ENCODE peak calls at places on chromosomes 4 and X, in ten cellular contexts. One of them, this sample, is unnamed.

GRCh38 chr4:153242848-153243324 is 38.6 kb downstream of the TRIM2 start:
- DNase-seq in OCI-M1: no peak
- DNase-seq in NCI-H460: no peak
- DNase-seq in neural progenitor cell: no peak
- DNase-seq in amygdala: no peak
- DNase-seq in PC-3: no peak
- DNase-seq in tibial artery: no peak
- DNase-seq in tibial nerve: no peak
- DNase-seq in nephron progenitor cell: no peak
- DNase-seq in caudate nucleus: no peak
- DNase-seq in this sample: no peak

GRCh38 chrX:136497556-136498048 is at the start of gene HTATSF1:
- DNase-seq in OCI-M1: no peak
- DNase-seq in NCI-H460: no peak
- DNase-seq in neural progenitor cell: peak; percentile 38
- DNase-seq in amygdala: no peak
- DNase-seq in PC-3: no peak
- DNase-seq in tibial artery: peak; percentile 61
- DNase-seq in tibial nerve: no peak
- DNase-seq in nephron progenitor cell: no peak
- DNase-seq in caudate nucleus: no peak
- DNase-seq in this sample: peak; percentile 61

GRCh38 chrX:357693-358471 is 28.8 kb downstream of the PPP2R3B start:
- DNase-seq in OCI-M1: no peak
- DNase-seq in NCI-H460: peak; percentile 70
- DNase-seq in neural progenitor cell: no peak
- DNase-seq in amygdala: no peak
- DNase-seq in PC-3: peak; percentile 54
- DNase-seq in tibial artery: peak; percentile 48
- DNase-seq in tibial nerve: no peak
- DNase-seq in nephron progenitor cell: no peak
- DNase-seq in caudate nucleus: no peak
- DNase-seq in this sample: no peak

GRCh38 chr4:156378053-156378665 is 424.5 kb upstream of the CTSO start:
- DNase-seq in OCI-M1: peak; percentile 55
- DNase-seq in NCI-H460: peak; percentile 6
- DNase-seq in neural progenitor cell: peak; percentile 50
- DNase-seq in amygdala: no peak
- DNase-seq in PC-3: peak; percentile 63
- DNase-seq in tibial artery: no peak
- DNase-seq in tibial nerve: no peak
- DNase-seq in nephron progenitor cell: no peak
- DNase-seq in caudate nucleus: no peak
- DNase-seq in this sample: no peak

GRCh38 chr4:127888559-127888958 is 7.9 kb downstream of the PLK4 start:
- DNase-seq in OCI-M1: no peak
- DNase-seq in NCI-H460: no peak
- DNase-seq in neural progenitor cell: no peak
- DNase-seq in amygdala: no peak
- DNase-seq in PC-3: no peak
- DNase-seq in tibial artery: no peak
- DNase-seq in tibial nerve: no peak
- DNase-seq in nephron progenitor cell: no peak
- DNase-seq in caudate nucleus: no peak
- DNase-seq in this sample: no peak

GRCh38 chrX:134821370-134821769 is 163.1 kb upstream of the PLAC1 start:
- DNase-seq in OCI-M1: no peak
- DNase-seq in NCI-H460: no peak
- DNase-seq in neural progenitor cell: no peak
- DNase-seq in amygdala: no peak
- DNase-seq in PC-3: peak; percentile 56
- DNase-seq in tibial artery: no peak
- DNase-seq in tibial nerve: no peak
- DNase-seq in nephron progenitor cell: no peak
- DNase-seq in caudate nucleus: no peak
- DNase-seq in this sample: no peak

GRCh38 chr4:182188622-182189021 is 54.6 kb upstream of the TENM3 start:
- DNase-seq in OCI-M1: peak; percentile 32
- DNase-seq in NCI-H460: no peak
- DNase-seq in neural progenitor cell: no peak
- DNase-seq in amygdala: no peak
- DNase-seq in PC-3: no peak
- DNase-seq in tibial artery: no peak
- DNase-seq in tibial nerve: no peak
- DNase-seq in nephron progenitor cell: no peak
- DNase-seq in caudate nucleus: no peak
- DNase-seq in this sample: no peak

GRCh38 chrX:155632424-155633100 is 19.8 kb upstream of the TMLHE start:
- DNase-seq in OCI-M1: peak; percentile 89
- DNase-seq in NCI-H460: no peak
- DNase-seq in neural progenitor cell: no peak
- DNase-seq in amygdala: no peak
- DNase-seq in PC-3: no peak
- DNase-seq in tibial artery: no peak
- DNase-seq in tibial nerve: no peak
- DNase-seq in nephron progenitor cell: no peak
- DNase-seq in caudate nucleus: no peak
- DNase-seq in this sample: no peak

GRCh38 chrX:133661962-133662839 is 246.9 kb upstream of the GPC4 start:
- DNase-seq in OCI-M1: no peak
- DNase-seq in NCI-H460: no peak
- DNase-seq in neural progenitor cell: no peak
- DNase-seq in amygdala: no peak
- DNase-seq in PC-3: no peak
- DNase-seq in tibial artery: no peak
- DNase-seq in tibial nerve: no peak
- DNase-seq in nephron progenitor cell: no peak
- DNase-seq in caudate nucleus: no peak
- DNase-seq in this sample: no peak

GRCh38 chr4:55834086-55834795 is 14.7 kb downstream of the EXOC1L start:
- DNase-seq in OCI-M1: peak; percentile 48
- DNase-seq in NCI-H460: no peak
- DNase-seq in neural progenitor cell: no peak
- DNase-seq in amygdala: no peak
- DNase-seq in PC-3: no peak
- DNase-seq in tibial artery: no peak
- DNase-seq in tibial nerve: no peak
- DNase-seq in nephron progenitor cell: no peak
- DNase-seq in caudate nucleus: no peak
- DNase-seq in this sample: no peak

GRCh38 chr4:13159041-13159620 is 325.0 kb downstream of the RAB28 start:
- DNase-seq in OCI-M1: no peak
- DNase-seq in NCI-H460: no peak
- DNase-seq in neural progenitor cell: no peak
- DNase-seq in amygdala: no peak
- DNase-seq in PC-3: peak; percentile 40
- DNase-seq in tibial artery: no peak
- DNase-seq in tibial nerve: no peak
- DNase-seq in nephron progenitor cell: no peak
- DNase-seq in caudate nucleus: no peak
- DNase-seq in this sample: no peak

GRCh38 chr4:88143504-88143903 is 14.9 kb downstream of the ABCG2 start:
- DNase-seq in OCI-M1: no peak
- DNase-seq in NCI-H460: peak; percentile 35
- DNase-seq in neural progenitor cell: no peak
- DNase-seq in amygdala: no peak
- DNase-seq in PC-3: peak; percentile 90
- DNase-seq in tibial artery: no peak
- DNase-seq in tibial nerve: no peak
- DNase-seq in nephron progenitor cell: no peak
- DNase-seq in caudate nucleus: no peak
- DNase-seq in this sample: no peak

GRCh38 chrX:153449306-153450113 is 3.7 kb upstream of the TREX2 start:
- DNase-seq in OCI-M1: no peak
- DNase-seq in NCI-H460: no peak
- DNase-seq in neural progenitor cell: no peak
- DNase-seq in amygdala: no peak
- DNase-seq in PC-3: no peak
- DNase-seq in tibial artery: no peak
- DNase-seq in tibial nerve: no peak
- DNase-seq in nephron progenitor cell: no peak
- DNase-seq in caudate nucleus: no peak
- DNase-seq in this sample: no peak

GRCh38 chrX:78357342-78358055 is 30.1 kb upstream of the CYSLTR1 start:
- DNase-seq in OCI-M1: no peak
- DNase-seq in NCI-H460: no peak
- DNase-seq in neural progenitor cell: no peak
- DNase-seq in amygdala: no peak
- DNase-seq in PC-3: peak; percentile 84
- DNase-seq in tibial artery: no peak
- DNase-seq in tibial nerve: no peak
- DNase-seq in nephron progenitor cell: no peak
- DNase-seq in caudate nucleus: no peak
- DNase-seq in this sample: no peak

GRCh38 chrX:133745361-133745760 is 240.0 kb downstream of the GPC3 start:
- DNase-seq in OCI-M1: no peak
- DNase-seq in NCI-H460: no peak
- DNase-seq in neural progenitor cell: no peak
- DNase-seq in amygdala: no peak
- DNase-seq in PC-3: no peak
- DNase-seq in tibial artery: no peak
- DNase-seq in tibial nerve: no peak
- DNase-seq in nephron progenitor cell: no peak
- DNase-seq in caudate nucleus: no peak
- DNase-seq in this sample: no peak

GRCh38 chr4:77194989-77195388 is 38.0 kb downstream of the CCNG2 start:
- DNase-seq in OCI-M1: no peak
- DNase-seq in NCI-H460: no peak
- DNase-seq in neural progenitor cell: no peak
- DNase-seq in amygdala: no peak
- DNase-seq in PC-3: no peak
- DNase-seq in tibial artery: no peak
- DNase-seq in tibial nerve: no peak
- DNase-seq in nephron progenitor cell: no peak
- DNase-seq in caudate nucleus: no peak
- DNase-seq in this sample: no peak

GRCh38 chrX:14964500-14964899 is 91.3 kb downstream of the MOSPD2 start:
- DNase-seq in OCI-M1: no peak
- DNase-seq in NCI-H460: no peak
- DNase-seq in neural progenitor cell: no peak
- DNase-seq in amygdala: no peak
- DNase-seq in PC-3: peak; percentile 62
- DNase-seq in tibial artery: no peak
- DNase-seq in tibial nerve: no peak
- DNase-seq in nephron progenitor cell: no peak
- DNase-seq in caudate nucleus: no peak
- DNase-seq in this sample: no peak

GRCh38 chrX:72314242-72314641 is 8.5 kb upstream of the CITED1 start:
- DNase-seq in OCI-M1: no peak
- DNase-seq in NCI-H460: no peak
- DNase-seq in neural progenitor cell: no peak
- DNase-seq in amygdala: no peak
- DNase-seq in PC-3: no peak
- DNase-seq in tibial artery: no peak
- DNase-seq in tibial nerve: no peak
- DNase-seq in nephron progenitor cell: no peak
- DNase-seq in caudate nucleus: no peak
- DNase-seq in this sample: no peak

GRCh38 chrX:16138108-16138427 is 14.7 kb downstream of the GRPR start:
- DNase-seq in OCI-M1: peak; percentile 27
- DNase-seq in NCI-H460: no peak
- DNase-seq in neural progenitor cell: peak; percentile 48
- DNase-seq in amygdala: no peak
- DNase-seq in PC-3: no peak
- DNase-seq in tibial artery: no peak
- DNase-seq in tibial nerve: no peak
- DNase-seq in nephron progenitor cell: no peak
- DNase-seq in caudate nucleus: no peak
- DNase-seq in this sample: no peak

GRCh38 chr4:88382621-88383020 is 4.0 kb downstream of the HERC6 start:
- DNase-seq in OCI-M1: peak; percentile 70
- DNase-seq in NCI-H460: no peak
- DNase-seq in neural progenitor cell: no peak
- DNase-seq in amygdala: no peak
- DNase-seq in PC-3: no peak
- DNase-seq in tibial artery: no peak
- DNase-seq in tibial nerve: no peak
- DNase-seq in nephron progenitor cell: no peak
- DNase-seq in caudate nucleus: no peak
- DNase-seq in this sample: no peak

GRCh38 chrX:152884171-152884570 is 13.7 kb upstream of the ZNF185 start:
- DNase-seq in OCI-M1: peak; percentile 1
- DNase-seq in NCI-H460: no peak
- DNase-seq in neural progenitor cell: no peak
- DNase-seq in amygdala: no peak
- DNase-seq in PC-3: no peak
- DNase-seq in tibial artery: no peak
- DNase-seq in tibial nerve: no peak
- DNase-seq in nephron progenitor cell: no peak
- DNase-seq in caudate nucleus: no peak
- DNase-seq in this sample: no peak

GRCh38 chrX:151982217-151982616 is 7.7 kb upstream of the GABRE start:
- DNase-seq in OCI-M1: peak; percentile 33
- DNase-seq in NCI-H460: no peak
- DNase-seq in neural progenitor cell: no peak
- DNase-seq in amygdala: no peak
- DNase-seq in PC-3: peak; percentile 28
- DNase-seq in tibial artery: no peak
- DNase-seq in tibial nerve: no peak
- DNase-seq in nephron progenitor cell: no peak
- DNase-seq in caudate nucleus: no peak
- DNase-seq in this sample: no peak

GRCh38 chr4:20354120-20354519 is 102.4 kb downstream of the SLIT2 start:
- DNase-seq in OCI-M1: no peak
- DNase-seq in NCI-H460: no peak
- DNase-seq in neural progenitor cell: peak; percentile 72
- DNase-seq in amygdala: no peak
- DNase-seq in PC-3: no peak
- DNase-seq in tibial artery: no peak
- DNase-seq in tibial nerve: no peak
- DNase-seq in nephron progenitor cell: peak; percentile 9
- DNase-seq in caudate nucleus: no peak
- DNase-seq in this sample: peak; percentile 78

GRCh38 chr4:52983563-52984303 is 121.6 kb downstream of the RASL11B start:
- DNase-seq in OCI-M1: peak; percentile 81
- DNase-seq in NCI-H460: peak; percentile 50
- DNase-seq in neural progenitor cell: peak; percentile 79
- DNase-seq in amygdala: no peak
- DNase-seq in PC-3: peak; percentile 83
- DNase-seq in tibial artery: no peak
- DNase-seq in tibial nerve: no peak
- DNase-seq in nephron progenitor cell: peak; percentile 19
- DNase-seq in caudate nucleus: no peak
- DNase-seq in this sample: peak; percentile 49

GRCh38 chr4:78604988-78605387 is 53.4 kb downstream of the ANXA3 start:
- DNase-seq in OCI-M1: no peak
- DNase-seq in NCI-H460: no peak
- DNase-seq in neural progenitor cell: no peak
- DNase-seq in amygdala: no peak
- DNase-seq in PC-3: no peak
- DNase-seq in tibial artery: no peak
- DNase-seq in tibial nerve: no peak
- DNase-seq in nephron progenitor cell: no peak
- DNase-seq in caudate nucleus: no peak
- DNase-seq in this sample: no peak

GRCh38 chrX:75155830-75156525 is at the start of gene ABCB7:
- DNase-seq in OCI-M1: peak; percentile 85
- DNase-seq in NCI-H460: peak; percentile 63
- DNase-seq in neural progenitor cell: peak; percentile 82
- DNase-seq in amygdala: peak; percentile 20
- DNase-seq in PC-3: peak; percentile 75
- DNase-seq in tibial artery: peak; percentile 68
- DNase-seq in tibial nerve: peak; percentile 13
- DNase-seq in nephron progenitor cell: peak; percentile 62
- DNase-seq in caudate nucleus: peak; percentile 16
- DNase-seq in this sample: peak; percentile 78

GRCh38 chr4:965766-966134 is 7.6 kb downstream of the DGKQ start:
- DNase-seq in OCI-M1: no peak
- DNase-seq in NCI-H460: no peak
- DNase-seq in neural progenitor cell: no peak
- DNase-seq in amygdala: no peak
- DNase-seq in PC-3: no peak
- DNase-seq in tibial artery: no peak
- DNase-seq in tibial nerve: no peak
- DNase-seq in nephron progenitor cell: no peak
- DNase-seq in caudate nucleus: no peak
- DNase-seq in this sample: peak; percentile 2

GRCh38 chr4:173521474-173522159 is 8.4 kb downstream of the HAND2 start:
- DNase-seq in OCI-M1: no peak
- DNase-seq in NCI-H460: no peak
- DNase-seq in neural progenitor cell: peak; percentile 55
- DNase-seq in amygdala: no peak
- DNase-seq in PC-3: no peak
- DNase-seq in tibial artery: no peak
- DNase-seq in tibial nerve: no peak
- DNase-seq in nephron progenitor cell: peak; percentile 7
- DNase-seq in caudate nucleus: no peak
- DNase-seq in this sample: no peak